ENCODE peak calls at places on chromosome 9, in four cellular contexts. T, X, C and S are unnamed samples.
A peak's percentile ranks its signal among the peaks of the same experiment; 100 is the strongest.

GRCh38 chr9:128385493-128386205 is 14.5 kb downstream of the URM1 start:
- DNase-seq in C (no peak), X (no peak), T (no peak), S (no peak)

GRCh38 chr9:13268469-13268868 is 11.0 kb downstream of the MPDZ start:
- DNase-seq in X (no peak), T (no peak), C (no peak), S (peak; percentile 64)

GRCh38 chr9:801399-802071 is 40.0 kb upstream of the DMRT1 start:
- DNase-seq in T (no peak), C (no peak), X (no peak), S (no peak)

GRCh38 chr9:82882133-82882532 is 180.8 kb downstream of the RASEF start:
- DNase-seq in C (no peak), X (no peak), T (no peak), S (peak; percentile 43)

GRCh38 chr9:104200456-104200994 is 106.4 kb downstream of the SMC2 start:
- DNase-seq in X (no peak), T (no peak), C (no peak), S (no peak)

GRCh38 chr9:75238311-75238976 is 150.1 kb downstream of the OSTF1 start:
- DNase-seq in C (peak; percentile 51), X (peak; percentile 72), T (peak; percentile 11), S (peak; percentile 55)

GRCh38 chr9:87039809-87040392 is 92.6 kb upstream of the GAS1 start:
- DNase-seq in X (no peak), T (no peak), C (no peak), S (peak; percentile 88)

GRCh38 chr9:105295151-105295550 is 50.7 kb downstream of the SLC44A1 start:
- DNase-seq in X (no peak), T (no peak), C (no peak), S (no peak)

GRCh38 chr9:96135071-96135825 is 166.7 kb downstream of the HSD17B3 start:
- DNase-seq in X (no peak), C (no peak), T (no peak), S (no peak)

GRCh38 chr9:96646081-96646991 is 8.8 kb downstream of the PRXL2C start:
- DNase-seq in X (no peak), T (no peak), C (no peak), S (peak; percentile 87)

GRCh38 chr9:16784002-16784401 is 86.5 kb downstream of the BNC2 start:
- DNase-seq in T (no peak), X (no peak), C (no peak), S (no peak)

GRCh38 chr9:117656007-117656406 is 48.2 kb upstream of the TLR4 start:
- DNase-seq in T (no peak), C (no peak), X (no peak), S (no peak)

GRCh38 chr9:70609542-70610286 is 195.3 kb upstream of the KLF9 start:
- DNase-seq in T (no peak), X (no peak), C (no peak), S (peak; percentile 90)

GRCh38 chr9:1707291-1707690 is 307.9 kb upstream of the SMARCA2 start:
- DNase-seq in C (no peak), X (no peak), T (no peak), S (no peak)

GRCh38 chr9:118230319-118230718 is 526.1 kb downstream of the TLR4 start:
- DNase-seq in X (no peak), T (no peak), C (no peak), S (no peak)

GRCh38 chr9:33151007-33151557 is 16.1 kb downstream of the B4GALT1 start:
- DNase-seq in C (no peak), T (no peak), X (no peak), S (peak; percentile 95)

GRCh38 chr9:133370680-133371079 is 5.2 kb downstream of the SURF4 start:
- DNase-seq in C (no peak), T (no peak), X (no peak), S (no peak)

GRCh38 chr9:87309236-87309635 is 188.4 kb upstream of the DAPK1 start:
- DNase-seq in X (no peak), C (no peak), T (no peak), S (peak; percentile 38)

GRCh38 chr9:93079371-93079770 is 16.6 kb upstream of the CARD19 start:
- DNase-seq in X (no peak), C (no peak), T (no peak), S (no peak)

GRCh38 chr9:6080154-6080716 is 64.8 kb upstream of the RANBP6 start:
- DNase-seq in X (peak; percentile 99), T (peak; percentile 87), C (peak; percentile 92), S (peak; percentile 90)

GRCh38 chr9:124522121-124523098 is 15.2 kb upstream of the NR5A1 start:
- DNase-seq in X (peak; percentile 81), C (peak; percentile 69), T (no peak), S (no peak)

GRCh38 chr9:16082796-16083195 is 530.0 kb downstream of the CCDC171 start:
- DNase-seq in C (no peak), X (no peak), T (no peak), S (no peak)

GRCh38 chr9:120374239-120374638 is 205.7 kb downstream of the CDK5RAP2 start:
- DNase-seq in C (no peak), X (peak; percentile 16), T (no peak), S (no peak)

GRCh38 chr9:35397216-35397698 is 92.7 kb upstream of the RUSC2 start:
- DNase-seq in T (no peak), X (no peak), C (peak; percentile 6), S (no peak)

GRCh38 chr9:36818965-36819870 is 214.8 kb downstream of the PAX5 start:
- DNase-seq in T (peak; percentile 42), X (peak; percentile 50), C (peak; percentile 56), S (no peak)
- H2BK12ac ChIP-seq in T (peak overlapping the region; percentile 66), X (no peak overlapping the region), C (peak overlapping the region; percentile 12), S (no peak overlapping the region)

DNA sequence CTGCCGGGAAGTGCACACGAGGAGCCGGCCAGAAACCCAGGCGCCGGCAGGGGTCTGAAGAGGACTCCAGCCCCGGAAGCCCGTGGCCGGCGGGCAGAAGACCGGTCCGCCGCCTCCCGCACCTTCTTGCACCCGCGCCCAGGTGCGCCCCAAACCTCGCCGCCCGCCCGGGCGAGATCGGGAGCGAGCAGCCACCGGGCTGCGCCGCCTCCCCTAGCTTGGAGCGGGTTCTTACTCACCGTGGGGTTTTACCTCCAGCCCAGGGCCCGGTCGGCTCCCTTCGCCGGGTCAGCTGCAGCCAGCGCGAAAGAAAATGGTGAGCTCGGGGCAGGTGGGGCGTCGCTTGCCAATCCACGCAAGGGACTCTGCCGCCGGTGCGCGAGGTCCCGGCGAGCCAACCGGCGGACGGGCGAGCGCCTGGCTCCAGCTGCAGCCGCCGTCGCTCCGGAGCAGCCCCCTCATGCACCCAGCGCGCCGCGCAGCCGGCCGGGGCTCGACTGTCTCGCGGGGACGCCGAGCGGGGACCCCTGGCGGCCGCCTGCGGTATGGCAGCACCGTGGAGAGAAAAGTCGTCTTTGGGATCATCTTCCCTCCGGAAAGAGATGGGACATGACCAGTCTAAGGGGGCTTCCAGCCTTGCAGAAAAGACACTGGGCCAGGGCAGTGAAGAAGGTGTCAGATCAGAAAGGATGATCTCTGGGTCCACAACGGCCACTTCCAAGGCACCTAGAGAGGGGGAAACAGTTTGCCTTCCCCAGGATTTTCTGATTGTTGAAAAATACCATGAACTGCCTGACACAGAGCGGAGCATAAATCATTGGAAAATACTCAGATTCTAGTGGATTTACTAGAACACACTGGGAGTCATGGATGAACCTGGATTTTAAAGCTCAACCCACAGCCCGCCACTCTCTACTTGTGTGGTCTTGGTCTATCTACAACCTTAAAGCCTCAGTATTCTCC is at the start of gene MOB3B:
- DNase-seq in X (peak; percentile 82), T (peak; percentile 82), C (peak; percentile 97), S (peak; percentile 75)
- H4K91ac ChIP-seq in X (no peak within 1 kb of the TSS), T (no peak within 1 kb of the TSS), C (no peak within 1 kb of the TSS), S (no peak within 1 kb of the TSS)

GRCh38 chr9:116094846-116095245 is 58.7 kb upstream of the PAPPA start:
- DNase-seq in X (no peak), C (no peak), T (no peak), S (no peak)

GRCh38 chr9:116098476-116098875 is 55.1 kb upstream of the PAPPA start:
- DNase-seq in T (no peak), C (no peak), X (no peak), S (no peak)

GRCh38 chr9:116096046-116096445 is 57.5 kb upstream of the PAPPA start:
- DNase-seq in C (no peak), X (no peak), T (no peak), S (no peak)

GRCh38 chr9:116095403-116095802 is 58.2 kb upstream of the PAPPA start:
- DNase-seq in C (no peak), X (no peak), T (no peak), S (no peak)

GRCh38 chr9:116096853-116097252 is 56.7 kb upstream of the PAPPA start:
- DNase-seq in X (no peak), C (no peak), T (no peak), S (no peak)
- H2BK15ac ChIP-seq in X (no peak overlapping the region), C (no peak overlapping the region), T (no peak overlapping the region), S (no peak overlapping the region)

GRCh38 chr9:27818348-27818747 is 245.1 kb upstream of the C9orf72 start:
- DNase-seq in X (no peak), T (no peak), C (no peak), S (no peak)
- H2BK12ac ChIP-seq in X (no peak overlapping the region), T (no peak overlapping the region), C (no peak overlapping the region), S (no peak overlapping the region)

GRCh38 chr9:112731971-112732370 is 14.1 kb upstream of the INIP start:
- DNase-seq in X (no peak), T (no peak), C (no peak), S (no peak)
- H4K91ac ChIP-seq in X (no peak overlapping the region), T (no peak overlapping the region), C (no peak overlapping the region), S (no peak overlapping the region)

DNA sequence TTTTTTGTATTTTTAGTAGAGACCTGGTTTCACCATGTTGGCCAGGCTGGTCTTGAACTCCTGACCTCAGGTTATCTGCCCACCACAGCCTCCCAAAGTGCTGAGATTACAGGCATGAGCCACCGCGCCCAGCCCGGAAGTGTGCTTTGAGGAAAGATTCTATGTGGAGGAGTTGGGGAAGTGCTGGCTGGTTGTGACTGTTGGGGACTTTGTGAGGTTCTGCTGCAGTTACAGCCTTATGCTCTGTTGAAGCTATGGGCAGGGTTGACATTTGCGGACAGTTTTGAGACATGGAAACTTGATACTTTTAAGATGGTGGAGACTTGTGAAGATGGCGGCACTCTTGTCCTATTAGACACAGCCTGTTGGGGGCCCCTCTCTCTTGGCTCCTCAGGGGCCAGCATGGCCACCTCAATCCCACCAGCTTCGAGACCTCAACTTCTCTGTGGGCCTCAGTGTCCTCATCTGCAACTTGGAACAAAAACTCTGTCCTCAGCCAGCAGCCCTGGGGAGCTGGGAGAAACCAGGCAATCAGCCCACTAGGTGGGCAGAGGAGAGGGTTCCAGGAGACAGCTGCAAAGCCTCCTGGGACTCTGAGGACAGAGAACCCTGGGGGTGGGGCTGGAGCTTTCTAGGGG is 24.9 kb downstream of the C9orf50 start:
- DNase-seq in X (no peak), T (no peak), C (no peak), S (no peak)
- H2BK15ac ChIP-seq in X (no peak overlapping the region), T (no peak overlapping the region), C (no peak overlapping the region), S (peak overlapping the region; percentile 84)

GRCh38 chr9:130885422-130886375 is 10.9 kb downstream of the QRFP start:
- DNase-seq in T (no peak), C (no peak), X (no peak), S (no peak)
- H2BK12ac ChIP-seq in T (peak overlapping the region; percentile 41), C (no peak overlapping the region), X (no peak overlapping the region), S (no peak overlapping the region)

DNA sequence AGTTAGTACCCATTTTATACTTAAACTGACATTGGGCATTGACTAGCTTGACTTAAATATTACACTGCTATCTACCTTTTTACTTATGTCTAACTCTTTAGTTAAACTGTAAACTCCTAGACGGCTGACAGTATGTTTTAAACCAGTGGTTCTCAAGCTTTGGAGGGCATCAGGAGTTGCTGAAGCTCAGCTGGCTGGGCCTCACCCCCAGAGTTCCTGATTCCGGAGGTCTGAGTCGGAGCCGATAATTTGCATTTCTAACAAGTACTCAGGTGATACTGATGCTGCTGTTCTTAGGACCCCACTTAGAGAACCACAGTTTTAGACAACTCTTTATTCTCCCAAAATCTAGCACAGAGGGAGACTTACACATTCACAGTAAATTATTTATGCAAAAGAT is 63.3 kb upstream of the PCA3 start:
- DNase-seq in X (no peak), T (no peak), C (no peak), S (no peak)
- H4K91ac ChIP-seq in X (no peak overlapping the region), T (no peak overlapping the region), C (no peak overlapping the region), S (no peak overlapping the region)